ENCODE peak calls at places on chromosomes 3 and 15, in six cellular contexts. E is HFF-Myc; L is Karpas-422; G is CD8-positive, alpha-beta T cell; M is GM06990; H is fibroblast of lung. N is an unnamed sample.
A peak's percentile ranks its signal among the peaks of the same experiment; 100 is the strongest.

GRCh38 chr15:34759347-34759746 is 4.5 kb upstream of the GJD2 start:
- DNase-seq in M (no peak), G (no peak), L (no peak), H (no peak), E (no peak), N (no peak)

GRCh38 chr3:170709046-170709445 is 123.2 kb upstream of the SLC7A14 start:
- DNase-seq in H (peak; percentile 95), E (peak; percentile 90), G (no peak), M (no peak), L (no peak), N (peak; percentile 80)

GRCh38 chr15:51828621-51829359 is 663 bp upstream of the TMOD3 start:
- DNase-seq in G (no peak), E (no peak), M (no peak), H (no peak), L (no peak), N (no peak)

GRCh38 chr15:58453931-58454793 is 22.4 kb downstream of the LIPC start:
- DNase-seq in M (peak; percentile 36), H (no peak), L (no peak), E (no peak), G (no peak), N (no peak)

GRCh38 chr3:53478166-53478830 is 16.1 kb upstream of the CACNA1D start:
- DNase-seq in M (no peak), E (no peak), G (no peak), H (no peak), L (no peak), N (no peak)

GRCh38 chr15:35023794-35024193 is 35.7 kb upstream of the ZNF770 start:
- DNase-seq in E (no peak), M (no peak), H (peak; percentile 9), L (no peak), G (no peak), N (no peak)

GRCh38 chr3:101849714-101850326 is 506 bp downstream of the NFKBIZ start:
- DNase-seq in E (no peak), M (no peak), G (peak; percentile 48), H (no peak), L (peak; percentile 65), N (peak; percentile 51)

GRCh38 chr15:25424073-25424472 is 14.8 kb downstream of the UBE3A start:
- DNase-seq in G (no peak), H (no peak), E (no peak), L (no peak), M (no peak), N (no peak)

GRCh38 chr3:112814256-112814655 is 32.4 kb downstream of the CD200R1L start:
- DNase-seq in G (no peak), M (no peak), E (peak; percentile 50), L (peak; percentile 68), H (peak; percentile 90), N (no peak)

GRCh38 chr15:90482124-90483011 is 47.4 kb upstream of the CRTC3 start:
- DNase-seq in H (peak; percentile 74), G (peak; percentile 10), L (peak; percentile 69), E (peak; percentile 25), M (no peak), N (peak; percentile 6)

GRCh38 chr15:22780267-22780666 is 6.2 kb upstream of the NIPA1 start:
- DNase-seq in M (peak; percentile 75), G (no peak), H (no peak), L (peak; percentile 46), E (no peak), N (no peak)

GRCh38 chr3:184949570-184949969 is 137.6 kb downstream of the VPS8 start:
- DNase-seq in L (no peak), E (no peak), M (no peak), H (no peak), G (no peak), N (no peak)

GRCh38 chr3:184954251-184954650 is 142.3 kb downstream of the VPS8 start:
- DNase-seq in M (no peak), H (no peak), G (no peak), E (no peak), L (no peak), N (no peak)

GRCh38 chr3:184946922-184947321 is 135.0 kb downstream of the VPS8 start:
- DNase-seq in E (no peak), G (no peak), L (no peak), M (no peak), H (no peak), N (no peak)

GRCh38 chr3:184953396-184953795 is 141.4 kb downstream of the VPS8 start:
- DNase-seq in E (no peak), H (no peak), G (no peak), M (no peak), L (no peak), N (no peak)

GRCh38 chr3:184952671-184953070 is 140.7 kb downstream of the VPS8 start:
- DNase-seq in H (no peak), E (no peak), G (no peak), L (no peak), M (no peak), N (no peak)
- H3K4me3 ChIP-seq in H (no peak overlapping the region), E (no peak overlapping the region), G (no peak overlapping the region), L (no peak overlapping the region), M (no peak overlapping the region), N (no peak overlapping the region)

GRCh38 chr3:123939706-123940105 is 21.3 kb downstream of the CCDC14 start:
- DNase-seq in E (no peak), M (no peak), H (no peak), L (no peak), G (no peak), N (no peak)

GRCh38 chr3:123936400-123936799 is 24.6 kb downstream of the CCDC14 start:
- DNase-seq in G (no peak), E (no peak), L (no peak), M (no peak), H (no peak), N (no peak)

GRCh38 chr3:123935830-123936229 is 25.2 kb downstream of the CCDC14 start:
- DNase-seq in G (no peak), L (no peak), M (no peak), E (no peak), H (no peak), N (no peak)

DNA sequence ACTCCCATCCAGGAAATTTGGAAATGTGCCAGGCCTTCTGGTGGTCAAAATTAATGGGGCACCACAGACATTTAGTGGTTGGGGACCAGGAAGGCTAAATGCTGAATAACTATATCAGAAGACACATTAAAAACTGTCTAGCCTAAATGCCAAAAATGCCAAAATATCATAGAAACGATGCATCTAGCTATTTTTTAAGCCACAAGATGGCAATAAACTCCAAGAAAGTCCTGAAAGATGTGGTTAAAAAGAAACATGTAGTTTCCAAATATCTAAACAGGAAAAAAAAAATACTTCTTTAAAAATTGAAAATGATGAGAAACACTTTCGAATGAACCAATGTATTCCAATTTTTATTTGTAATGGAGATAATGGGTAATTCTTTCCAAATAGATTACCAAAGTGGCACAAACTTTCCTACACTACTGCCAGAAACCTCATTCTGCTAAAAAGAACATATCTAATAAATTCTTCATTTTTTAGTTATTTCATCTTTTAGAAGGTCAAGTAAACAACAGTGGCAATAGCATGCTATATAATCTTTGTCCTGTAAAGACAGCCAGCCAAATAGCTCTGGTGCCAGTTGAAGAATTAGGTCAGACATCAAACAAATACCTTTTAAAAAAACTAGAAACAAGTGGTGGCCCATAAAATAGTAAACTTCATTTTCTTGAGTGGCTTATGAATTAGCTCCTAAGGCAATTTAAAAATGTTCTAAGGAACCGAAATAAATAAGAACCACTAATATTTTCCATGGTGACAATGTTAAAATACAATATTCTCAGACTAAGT is 19.7 kb downstream of the CCDC14 start:
- DNase-seq in H (peak; percentile 41), L (no peak), E (no peak), G (no peak), M (no peak), N (no peak)
- H3K4me3 ChIP-seq in H (no peak overlapping the region), L (no peak overlapping the region), E (no peak overlapping the region), G (no peak overlapping the region), M (no peak overlapping the region), N (no peak overlapping the region)

GRCh38 chr3:141052570-141053069 is 1.5 kb downstream of the SPSB4 start:
- DNase-seq in L (no peak), H (no peak), E (no peak), M (no peak), G (no peak), N (no peak)

GRCh38 chr3:141050576-141050912 is 603 bp upstream of the SPSB4 start:
- DNase-seq in M (no peak), E (no peak), H (no peak), L (no peak), G (no peak), N (no peak)

GRCh38 chr3:141050913-141051632 is at the start of gene SPSB4:
- DNase-seq in L (no peak), G (no peak), M (no peak), E (no peak), H (peak; percentile 51), N (peak; percentile 82)

GRCh38 chr3:141049681-141050080 is 1.5 kb upstream of the SPSB4 start:
- DNase-seq in L (peak; percentile 45), G (no peak), E (no peak), H (no peak), M (no peak), N (peak; percentile 14)

DNA sequence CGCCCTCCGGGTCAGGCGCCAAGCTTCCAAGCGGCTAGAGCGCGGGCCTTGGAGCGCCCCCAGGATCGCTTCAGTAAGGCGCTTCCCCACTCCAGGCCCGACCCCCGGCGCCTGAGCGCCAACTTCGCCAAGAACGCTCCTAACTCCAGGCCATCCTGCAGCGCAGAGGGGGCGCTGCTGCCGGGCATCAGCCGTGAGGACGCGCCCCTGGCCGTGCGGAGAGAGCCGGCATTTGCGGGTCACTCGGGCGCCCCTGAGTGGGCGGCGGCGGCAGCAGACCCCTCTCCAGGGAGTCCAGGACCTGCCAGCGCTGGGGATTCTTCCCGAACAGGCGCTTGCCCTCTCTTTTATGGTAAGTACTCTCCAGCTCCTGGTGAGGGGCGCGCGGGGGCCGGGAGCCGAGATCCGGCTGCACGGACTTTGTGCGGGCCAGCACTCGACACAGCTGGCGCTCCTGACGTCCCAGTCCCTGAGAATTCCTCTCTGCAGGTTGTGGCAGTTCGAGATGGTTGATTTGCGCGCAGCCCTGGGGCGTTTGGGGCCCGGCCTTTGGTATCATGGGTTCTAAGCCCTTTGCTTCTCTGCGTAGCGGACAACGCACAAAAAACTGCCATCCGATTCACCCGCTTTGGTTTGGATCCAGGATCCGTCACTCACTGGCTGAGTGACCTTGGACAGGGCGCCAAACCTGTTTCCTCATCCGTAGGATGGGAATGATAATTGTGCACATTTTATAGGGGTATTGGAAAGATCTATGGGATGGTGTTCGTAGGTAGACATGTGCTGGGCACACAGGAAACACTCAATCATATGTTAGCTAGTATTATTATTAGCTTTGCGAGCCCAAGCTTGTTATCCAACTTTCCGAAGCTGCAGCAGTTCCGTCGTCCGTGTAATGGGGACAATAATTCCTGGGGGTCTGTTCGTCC is 758 bp downstream of the SPSB4 start:
- DNase-seq in G (no peak), M (peak; percentile 30), L (no peak), E (no peak), H (peak; percentile 35), N (peak; percentile 61)
- H3K4me3 ChIP-seq in G (no peak overlapping the region), M (no peak overlapping the region), L (no peak overlapping the region), E (peak overlapping the region; percentile 21), H (no peak overlapping the region), N (peak overlapping the region; percentile 40)

GRCh38 chr3:47781685-47782537 is at the start of gene SMARCC1:
- DNase-seq in G (peak; percentile 96), L (peak; percentile 99), H (peak; percentile 97), M (peak; percentile 99), E (peak; percentile 93), N (peak; percentile 92)

GRCh38 chr3:47781326-47781684 is 388 bp downstream of the SMARCC1 start:
- DNase-seq in M (peak; percentile 76), H (no peak), L (peak; percentile 81), G (peak; percentile 45), E (no peak), N (peak; percentile 57)

GRCh38 chr3:47782538-47783308 is 1.0 kb upstream of the SMARCC1 start:
- DNase-seq in H (no peak), G (no peak), M (peak; percentile 37), E (no peak), L (peak; percentile 62), N (no peak)

GRCh38 chr3:47780727-47781325 is 867 bp downstream of the SMARCC1 start:
- DNase-seq in L (no peak), G (no peak), H (peak; percentile 36), M (no peak), E (no peak), N (no peak)

GRCh38 chr3:47778746-47779145 is 2.9 kb downstream of the SMARCC1 start:
- DNase-seq in G (no peak), E (no peak), M (no peak), L (no peak), H (no peak), N (no peak)
- H3K4me3 ChIP-seq in G (no peak overlapping the region), E (peak overlapping the region; percentile 75), M (peak overlapping the region; percentile 95), L (no peak overlapping the region), H (no peak overlapping the region), N (no peak overlapping the region)

N was measured in MG63.